ENCODE peak calls at places on chromosomes 11 and 22, in six cellular contexts. J, Y, D, H, S and A are unnamed samples.

GRCh38 chr11:67261942-67262681 is 4.2 kb upstream of the GRK2 start:
- DNase-seq in J (no peak), Y (no peak), D (no peak), H (peak; percentile 46), S (no peak), A (no peak)

GRCh38 chr11:19853016-19853415 is 140.4 kb downstream of the NAV2 start:
- DNase-seq in J (no peak), Y (no peak), D (no peak), H (no peak), S (no peak), A (no peak)

GRCh38 chr22:30922151-30922611 is 46.4 kb downstream of the MORC2 start:
- DNase-seq in J (peak; percentile 64), Y (peak; percentile 68), D (peak; percentile 91), H (peak; percentile 83), S (peak; percentile 79), A (no peak)

GRCh38 chr11:76824083-76824939 is 36.4 kb upstream of the ACER3 start:
- DNase-seq in J (no peak), Y (no peak), D (no peak), H (no peak), S (no peak), A (no peak)

GRCh38 chr11:18243783-18244362 is 4.6 kb downstream of the SAA2 start:
- DNase-seq in J (peak; percentile 59), Y (peak; percentile 43), D (peak; percentile 77), H (no peak), S (peak; percentile 56), A (no peak)

GRCh38 chr11:134414772-134415765 is 3.0 kb upstream of the B3GAT1 start:
- DNase-seq in J (no peak), Y (no peak), D (peak; percentile 21), H (no peak), S (no peak), A (no peak)

GRCh38 chr11:32396991-32397390 is 38.3 kb downstream of the WT1 start:
- DNase-seq in J (no peak), Y (no peak), D (no peak), H (no peak), S (no peak), A (no peak)

GRCh38 chr11:16791494-16791961 is 53.1 kb downstream of the C11orf58 start:
- DNase-seq in J (no peak), Y (no peak), D (peak; percentile 54), H (no peak), S (no peak), A (no peak)

GRCh38 chr11:73968356-73968966 is 14.2 kb downstream of the UCP2 start:
- DNase-seq in J (no peak), Y (no peak), D (no peak), H (peak; percentile 30), S (no peak), A (no peak)

GRCh38 chr11:36890841-36891240 is 292.8 kb upstream of the RAG2 start:
- DNase-seq in J (no peak), Y (no peak), D (no peak), H (no peak), S (no peak), A (no peak)

GRCh38 chr22:24166811-24167210 is 14.5 kb upstream of the SUSD2 start:
- DNase-seq in J (no peak), Y (no peak), D (no peak), H (no peak), S (no peak), A (no peak)

GRCh38 chr11:1055109-1055703 is 18.7 kb upstream of the MUC6 start:
- DNase-seq in J (no peak), Y (no peak), D (no peak), H (peak; percentile 17), S (no peak), A (no peak)

GRCh38 chr11:77332259-77332658 is 30.8 kb upstream of the GDPD4 start:
- DNase-seq in J (no peak), Y (no peak), D (no peak), H (no peak), S (no peak), A (no peak)

GRCh38 chr22:27576815-27577564 is 224.6 kb downstream of the MN1 start:
- DNase-seq in J (no peak), Y (no peak), D (no peak), H (peak; percentile 53), S (no peak), A (no peak)

GRCh38 chr11:113683481-113684046 is 22.5 kb downstream of the TMPRSS5 start:
- DNase-seq in J (no peak), Y (no peak), D (no peak), H (no peak), S (no peak), A (no peak)

GRCh38 chr11:104078995-104079394 is 42.6 kb downstream of the DDI1 start:
- DNase-seq in J (no peak), Y (no peak), D (no peak), H (no peak), S (no peak), A (no peak)

GRCh38 chr11:3609416-3610265 is 32.2 kb downstream of the ART5 start:
- DNase-seq in J (peak; percentile 24), Y (peak; percentile 56), D (peak; percentile 51), H (no peak), S (peak; percentile 17), A (no peak)

GRCh38 chr11:125167954-125168821 is 3.6 kb downstream of the PKNOX2 start:
- DNase-seq in J (no peak), Y (peak; percentile 50), D (peak; percentile 48), H (no peak), S (no peak), A (no peak)

GRCh38 chr11:34915136-34916013 is 804 bp downstream of the APIP start:
- DNase-seq in J (peak; percentile 17), Y (peak; percentile 23), D (peak; percentile 40), H (no peak), S (no peak), A (peak; percentile 2)

GRCh38 chr11:102495161-102496042 is 35.1 kb downstream of the MMP7 start:
- DNase-seq in J (peak; percentile 41), Y (peak; percentile 77), D (peak; percentile 84), H (no peak), S (peak; percentile 50), A (no peak)

GRCh38 chr22:36328635-36329216 is 59.0 kb downstream of the MYH9 start:
- DNase-seq in J (no peak), Y (peak; percentile 40), D (peak; percentile 80), H (no peak), S (no peak), A (no peak)

GRCh38 chr11:2732261-2732939 is 32.6 kb upstream of the KCNQ1OT1 start:
- DNase-seq in J (no peak), Y (no peak), D (no peak), H (no peak), S (no peak), A (peak; percentile 53)

GRCh38 chr22:49211176-49211575 is 616.5 kb downstream of the BRD1 start:
- DNase-seq in J (no peak), Y (no peak), D (no peak), H (no peak), S (no peak), A (no peak)

GRCh38 chr11:45920531-45921477 is 1.7 kb upstream of the LARGE2 start:
- DNase-seq in J (no peak), Y (no peak), D (no peak), H (peak; percentile 25), S (no peak), A (no peak)

GRCh38 chr22:38712496-38713207 is 6.9 kb downstream of the GTPBP1 start:
- DNase-seq in J (no peak), Y (no peak), D (no peak), H (no peak), S (no peak), A (no peak)

GRCh38 chr11:124119103-124119502 is 3.9 kb downstream of the VWA5A start:
- DNase-seq in J (no peak), Y (no peak), D (no peak), H (no peak), S (no peak), A (no peak)

GRCh38 chr22:41699264-41700104 is at the start of gene MEI1:
- DNase-seq in J (peak; percentile 94), Y (peak; percentile 86), D (no peak), H (peak; percentile 92), S (peak; percentile 86), A (peak; percentile 69)

GRCh38 chr11:122724520-122724919 is 69.0 kb downstream of the UBASH3B start:
- DNase-seq in J (no peak), Y (no peak), D (no peak), H (no peak), S (no peak), A (no peak)

GRCh38 chr11:124307093-124307492 is 6.7 kb downstream of the OR8D1 start:
- DNase-seq in J (no peak), Y (no peak), D (no peak), H (no peak), S (no peak), A (no peak)

GRCh38 chr11:68968306-68969255 is 12.2 kb downstream of the MRGPRD start:
- DNase-seq in J (no peak), Y (no peak), D (no peak), H (peak; percentile 42), S (no peak), A (no peak)

GRCh38 chr11:96263361-96263763 is 79.6 kb downstream of the MAML2 start:
- DNase-seq in J (no peak), Y (no peak), D (peak; percentile 87), H (no peak), S (no peak), A (no peak)

GRCh38 chr22:50010676-50011446 is 1.7 kb downstream of the IL17REL start:
- DNase-seq in J (no peak), Y (no peak), D (no peak), H (peak; percentile 19), S (peak; percentile 60), A (no peak)

GRCh38 chr11:74288161-74288560 is 23.3 kb downstream of the P4HA3 start:
- DNase-seq in J (no peak), Y (no peak), D (peak; percentile 16), H (no peak), S (no peak), A (no peak)

GRCh38 chr11:35163209-35163608 is 24.2 kb downstream of the CD44 start:
- DNase-seq in J (no peak), Y (no peak), D (no peak), H (no peak), S (no peak), A (no peak)